ENCODE peak calls at places on chromosomes 2 and 18, in four cellular contexts. A is K562, O is WTC11, T is H1. F is an unnamed sample.

GRCh38 chr2:100418563-100418962 is 1.1 kb upstream of the CHST10 start:
- DNase-seq in A (no peak), O (no peak), T (no peak), F (no peak)

GRCh38 chr2:109517118-109517889 is 96.5 kb downstream of the SEPTIN10 start:
- DNase-seq in A (no peak), O (no peak), T (no peak), F (no peak)

GRCh38 chr18:63553117-63553516 is 10.9 kb downstream of the SERPINB12 start:
- DNase-seq in A (no peak), O (no peak), T (no peak), F (no peak)

GRCh38 chr2:109481599-109481998 is 132.2 kb downstream of the SEPTIN10 start:
- DNase-seq in A (no peak), O (no peak), T (no peak), F (no peak)

GRCh38 chr2:55618025-55618648 is 715 bp upstream of the PPP4R3B start:
- DNase-seq in A (peak; percentile 33), O (no peak), T (no peak), F (peak; percentile 9)

GRCh38 chr18:22173928-22174301 is 4.5 kb downstream of the GATA6 start:
- DNase-seq in A (no peak), O (no peak), T (no peak), F (no peak)

GRCh38 chr2:196590286-196590685 is 49.2 kb upstream of the CCDC150 start:
- DNase-seq in A (no peak), O (no peak), T (no peak), F (no peak)

GRCh38 chr2:146982393-146982846 is 862.4 kb upstream of the ACVR2A start:
- DNase-seq in A (no peak), O (no peak), T (no peak), F (no peak)

GRCh38 chr2:97654791-97655190 is 8.9 kb downstream of the COX5B start:
- DNase-seq in A (no peak), O (no peak), T (peak; percentile 26), F (no peak)

GRCh38 chr2:193270816-193271215 is 1076.1 kb upstream of the TMEFF2 start:
- DNase-seq in A (no peak), O (no peak), T (no peak), F (no peak)

GRCh38 chr2:78418041-78418440 is 607.5 kb upstream of the REG3G start:
- DNase-seq in A (no peak), O (no peak), T (no peak), F (no peak)

GRCh38 chr2:220310326-220310936 is 683.0 kb downstream of the SLC4A3 start:
- DNase-seq in A (no peak), O (no peak), T (no peak), F (no peak)

GRCh38 chr2:209977386-209978239 is 24.8 kb upstream of the RPE start:
- DNase-seq in A (peak; percentile 34), O (no peak), T (no peak), F (peak; percentile 22)
- TF ChIP-seq TEAD4 in A (no peak), O (no peak), T (no peak), F (no peak)

DNA sequence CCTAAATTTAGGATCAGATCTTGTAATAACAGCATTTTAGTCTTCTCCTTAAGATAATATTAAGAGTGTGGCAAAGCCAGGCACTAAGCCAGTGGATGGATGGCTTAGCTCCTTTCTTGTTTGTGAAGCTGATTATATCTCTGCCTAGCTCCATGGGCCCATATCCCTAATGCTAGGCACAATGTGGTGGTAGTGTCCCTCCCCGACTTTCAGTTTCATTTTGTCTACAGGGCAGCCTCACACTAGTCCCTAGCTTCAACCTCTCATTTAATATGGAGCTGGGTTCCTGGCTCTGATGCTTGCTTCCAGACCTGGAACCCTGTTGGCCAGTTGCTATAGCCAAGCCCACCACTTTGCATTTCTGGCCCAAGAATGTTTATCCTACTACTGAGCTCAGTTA is 437.0 kb upstream of the MEIS1 start:
- DNase-seq in A (no peak), O (no peak), T (no peak), F (no peak)
- TF ChIP-seq TEAD4 in A (no peak), O (no peak), T (no peak), F (no peak)

GRCh38 chr18:42028232-42028832 is 73.3 kb downstream of the PIK3C3 start:
- DNase-seq in A (peak; percentile 18), O (peak; percentile 16), T (no peak), F (peak; percentile 37)
- TF ChIP-seq TEAD4 in A (no peak), O (no peak), T (no peak), F (no peak)

GRCh38 chr2:25851740-25852503 is 26.4 kb downstream of the ASXL2 start:
- DNase-seq in A (peak; percentile 83), O (no peak), T (no peak), F (peak; percentile 63)
- TF ChIP-seq TEAD4 in A (peak; percentile 61), O (no peak), T (no peak), F (no peak)